ENCODE peak calls at places on chromosomes 4 and X, in seven cellular contexts. V is SK-N-SH, X is stomach, W is suprapubic skin, Q is upper lobe of left lung, K is HCT116, I is transverse colon. U is an unnamed sample.

GRCh38 chr4:6749340-6750171 is 33.0 kb upstream of the KIAA0232 start:
- DNase-seq in X (peak), K (peak), W (peak), I (peak), V (peak), Q (peak), U (peak)

GRCh38 chr4:98657531-98658286 is 702 bp downstream of the TSPAN5 start:
- DNase-seq in V (peak), I (peak), W (no peak), Q (peak), K (no peak), X (no peak), U (no peak)

GRCh38 chr4:159071178-159071968 is 31.5 kb upstream of the RAPGEF2 start:
- DNase-seq in Q (no peak), V (no peak), X (no peak), K (peak), I (no peak), W (no peak), U (no peak)

GRCh38 chr4:2822461-2823300 is 21.0 kb upstream of the ADD1 start:
- DNase-seq in V (no peak), X (no peak), K (no peak), W (peak), Q (peak), I (no peak), U (peak)

GRCh38 chr4:92121099-92121498 is 182.7 kb upstream of the GRID2 start:
- DNase-seq in Q (no peak), K (no peak), I (no peak), W (no peak), X (peak), V (no peak), U (no peak)

GRCh38 chrX:30680618-30681017 is 27.4 kb downstream of the GK start:
- DNase-seq in V (no peak), Q (no peak), I (peak), W (no peak), K (no peak), X (no peak), U (no peak)

GRCh38 chr4:8410641-8411271 is 29.8 kb downstream of the ACOX3 start:
- DNase-seq in W (no peak), I (peak), K (peak), Q (no peak), V (peak), X (peak), U (no peak)

GRCh38 chr4:89434364-89434988 is 126.9 kb upstream of the GPRIN3 start:
- DNase-seq in V (peak), W (no peak), Q (no peak), X (no peak), K (peak), I (no peak), U (no peak)

GRCh38 chr4:153169811-153170210 is 34.4 kb upstream of the TRIM2 start:
- DNase-seq in Q (no peak), X (no peak), V (no peak), K (no peak), W (no peak), I (no peak), U (peak)

GRCh38 chr4:76856183-76856969 is 41.6 kb downstream of the SOWAHB start:
- DNase-seq in Q (no peak), W (no peak), X (no peak), K (no peak), V (no peak), I (peak), U (no peak)

GRCh38 chr4:52715255-52715897 is 35.8 kb downstream of the ERVMER34-1 start:
- DNase-seq in W (no peak), V (no peak), Q (no peak), X (no peak), K (no peak), I (no peak), U (no peak)
- TF ChIP-seq POLR2AphosphoS5 in W (no peak), V (no peak), Q (no peak), X (no peak), K (no peak), I (no peak), U (no peak)

GRCh38 chrX:2703991-2704369 is 12.9 kb downstream of the CD99 start:
- DNase-seq in Q (no peak), V (no peak), K (no peak), W (no peak), I (peak), X (no peak), U (no peak)
- TF ChIP-seq CTCF in Q (peak), V (peak), K (no peak), W (no peak), I (peak), X (no peak), U (no peak)

GRCh38 chrX:53287493-53288138 is 6.2 kb upstream of the IQSEC2 start:
- DNase-seq in I (peak), W (peak), Q (no peak), K (peak), X (peak), V (peak), U (peak)
- TF ChIP-seq POLR2AphosphoS5 in I (no peak), W (no peak), Q (no peak), K (no peak), X (peak), V (peak), U (no peak)

DNA sequence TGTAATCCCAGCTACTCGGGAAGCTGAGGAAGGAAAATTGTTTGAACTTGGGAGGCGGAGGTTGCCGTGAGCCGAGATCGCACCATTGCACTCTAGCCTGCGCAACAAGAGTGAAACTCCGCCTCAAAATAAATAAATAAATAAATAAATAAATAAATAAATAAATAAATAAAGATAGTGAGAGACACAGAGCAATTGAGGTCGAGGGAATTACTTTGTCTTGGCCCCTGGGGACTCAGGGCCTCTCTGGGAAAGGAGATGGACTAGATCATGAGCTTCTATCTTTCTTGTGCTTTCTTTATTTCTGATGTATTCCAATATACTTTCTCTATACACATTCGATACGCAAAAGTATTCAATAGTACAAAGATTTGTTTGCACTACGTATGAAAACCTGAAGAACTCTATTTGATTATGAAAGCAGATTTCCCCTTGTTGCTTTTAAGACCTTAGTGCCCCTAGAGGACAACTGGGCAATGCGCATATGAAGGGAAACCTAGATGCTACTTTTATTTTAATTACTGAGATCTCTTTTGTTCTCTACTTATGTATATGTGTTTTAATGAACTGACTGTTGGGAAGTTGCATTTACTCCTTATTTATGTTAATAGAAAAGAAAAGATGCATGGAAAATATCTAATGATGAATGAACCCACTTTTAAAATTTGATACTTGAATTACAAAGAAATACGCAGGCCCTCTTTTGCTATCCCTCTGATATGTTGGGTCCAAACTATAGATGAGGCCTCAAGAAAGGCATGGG is 12.8 kb upstream of the ELOVL6 start:
- DNase-seq in X (no peak), W (no peak), I (peak), V (peak), K (no peak), Q (no peak), U (no peak)
- TF ChIP-seq CTCF in X (no peak), W (peak), I (peak), V (peak), K (peak), Q (peak), U (peak)

GRCh38 chr4:185378264-185378663 is 17.5 kb downstream of the LRP2BP start:
- DNase-seq in K (no peak), V (no peak), Q (no peak), X (no peak), I (no peak), W (no peak), U (no peak)
- TF ChIP-seq POLR2AphosphoS5 in K (no peak), V (no peak), Q (no peak), X (no peak), I (no peak), W (no peak), U (no peak)

DNA sequence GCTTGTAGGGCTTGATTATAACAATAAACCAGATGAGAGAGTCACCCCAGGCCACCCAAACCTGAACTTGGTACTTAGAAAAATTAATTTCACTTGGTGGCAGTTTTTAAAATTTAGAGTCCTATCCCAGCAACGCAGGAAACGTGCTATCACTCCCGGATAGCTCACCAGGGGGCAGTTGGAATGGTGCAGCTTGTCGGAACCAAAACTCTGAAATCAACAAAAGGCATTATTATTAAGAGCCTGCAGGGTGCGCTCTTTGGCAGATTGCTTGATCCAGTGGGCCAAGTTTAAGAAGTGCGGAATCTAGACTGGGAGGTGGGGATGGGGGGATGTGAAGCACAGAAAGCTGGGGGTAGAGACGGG is 2.4 kb downstream of the FRAS1 start:
- DNase-seq in I (peak), V (peak), X (peak), K (peak), Q (no peak), W (peak), U (peak)
- TF ChIP-seq CTCF in I (peak), V (peak), X (no peak), K (peak), Q (peak), W (no peak), U (peak)

GRCh38 chr4:25098964-25099843 is 61.0 kb downstream of the SEPSECS start:
- DNase-seq in X (peak), K (no peak), Q (peak), V (peak), I (peak), W (no peak), U (no peak)
- TF ChIP-seq POLR2AphosphoS5 in X (peak), K (no peak), Q (peak), V (peak), I (no peak), W (no peak), U (no peak)

DNA sequence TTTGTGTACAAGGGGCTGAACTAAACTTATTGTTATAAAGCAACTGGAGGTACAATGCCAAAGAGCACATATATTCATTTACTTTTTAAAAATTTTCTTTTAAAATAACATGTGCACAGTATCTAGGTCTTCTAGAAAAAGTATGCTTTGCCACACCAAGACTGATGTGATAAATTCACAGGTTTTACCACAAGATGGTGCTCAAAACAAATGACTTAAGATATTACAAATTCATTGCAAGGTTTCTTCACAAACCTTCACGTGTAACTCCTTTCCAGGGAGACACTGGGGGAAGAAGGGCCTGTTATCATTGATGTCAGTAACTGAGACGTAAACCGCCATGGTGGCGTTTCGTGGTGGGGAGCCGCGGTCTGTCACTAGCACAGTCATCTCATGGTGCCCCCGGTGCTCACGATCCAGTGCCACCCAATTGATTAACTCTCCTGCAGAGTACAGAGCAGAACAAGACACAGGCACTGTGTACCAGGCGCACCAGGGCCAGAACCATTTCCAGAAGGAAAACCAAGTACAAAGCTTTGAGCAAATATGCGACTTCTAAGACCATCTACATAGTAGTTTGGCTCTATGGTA is 162.2 kb downstream of the DCHS2 start:
- DNase-seq in K (no peak), Q (peak), V (no peak), X (no peak), W (no peak), I (no peak), U (no peak)
- TF ChIP-seq CTCF in K (peak), Q (peak), V (peak), X (no peak), W (no peak), I (no peak), U (peak)

GRCh38 chr4:17578482-17578891 is 1.5 kb downstream of the LAP3 start:
- DNase-seq in Q (no peak), W (no peak), K (no peak), I (no peak), V (no peak), X (no peak), U (no peak)
- TF ChIP-seq POLR2AphosphoS5 in Q (no peak), W (no peak), K (no peak), I (no peak), V (no peak), X (no peak), U (no peak)

DNA sequence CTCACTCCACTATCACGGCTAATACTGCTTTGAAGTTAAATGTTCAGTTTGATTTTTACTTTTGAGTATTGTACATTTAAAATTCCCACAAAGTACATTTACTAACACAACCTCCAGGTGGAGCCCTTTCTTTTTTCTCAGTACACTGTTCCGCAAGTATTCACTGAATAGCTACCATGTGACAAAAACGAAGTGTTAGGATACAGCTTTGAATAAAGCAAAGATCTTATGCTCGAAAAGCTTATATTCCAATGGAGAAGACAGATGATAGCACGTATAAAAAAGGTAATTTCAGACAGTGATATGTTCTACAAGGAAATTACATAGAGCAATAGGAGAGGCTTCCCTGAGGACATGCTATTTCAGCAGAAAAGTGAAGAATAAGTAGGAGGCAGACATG is 60.7 kb upstream of the ABCG2 start:
- DNase-seq in I (no peak), W (no peak), X (no peak), Q (no peak), K (peak), V (peak), U (no peak)
- TF ChIP-seq CTCF in I (peak), W (peak), X (no peak), Q (peak), K (peak), V (peak), U (peak)

U was measured in sigmoid colon.